ENCODE peak calls at places on chromosomes 1 and 21, in eight cellular contexts. N, Q, H, R, C, X, Z and O are unnamed samples.

GRCh38 chr1:115454835-115455511 is 116.9 kb upstream of the NGF start:
- DNase-seq in N (no peak), H (no peak), Q (no peak), C (no peak), X (no peak), R (no peak), Z (peak), O (no peak)

GRCh38 chr1:151106891-151107290 is 36.3 kb downstream of the GABPB2 start:
- DNase-seq in C (no peak), N (no peak), Z (no peak), X (peak), H (no peak), R (no peak), Q (no peak), O (no peak)

GRCh38 chr1:183986941-183987340 is 50.6 kb downstream of the COLGALT2 start:
- DNase-seq in X (no peak), Z (peak), C (no peak), Q (no peak), N (no peak), R (no peak), H (no peak), O (no peak)

GRCh38 chr21:33572350-33572749 is 16.1 kb downstream of the DONSON start:
- DNase-seq in Q (no peak), Z (no peak), C (no peak), R (no peak), N (no peak), H (no peak), X (no peak), O (no peak)

GRCh38 chr1:94866178-94866822 is 46.1 kb downstream of the SLC44A3 start:
- DNase-seq in X (no peak), N (no peak), H (no peak), Q (no peak), C (no peak), Z (peak), R (peak), O (no peak)

GRCh38 chr1:183653468-183653794 is 315 bp upstream of the APOBEC4 start:
- DNase-seq in H (no peak), Q (no peak), X (no peak), N (no peak), C (no peak), Z (no peak), R (no peak), O (no peak)

GRCh38 chr1:21217812-21218596 is 41.3 kb upstream of the EIF4G3 start:
- DNase-seq in X (peak), Q (peak), R (peak), C (peak), N (peak), Z (no peak), H (no peak), O (no peak)

GRCh38 chr1:33738536-33738935 is 125.3 kb upstream of the HMGB4 start:
- DNase-seq in H (no peak), Q (no peak), R (no peak), N (no peak), X (no peak), C (no peak), Z (no peak), O (no peak)

GRCh38 chr1:67060811-67061218 is 6.9 kb upstream of the SLC35D1 start:
- DNase-seq in C (no peak), N (no peak), Q (no peak), R (no peak), Z (peak), X (peak), H (peak), O (no peak)

GRCh38 chr1:179310721-179311120 is 17.1 kb downstream of the SOAT1 start:
- DNase-seq in C (no peak), Q (no peak), X (peak), Z (peak), H (no peak), R (no peak), N (no peak), O (no peak)

GRCh38 chr1:220889333-220889732 is 10.1 kb downstream of the HLX start:
- DNase-seq in H (no peak), N (no peak), Q (no peak), X (no peak), C (no peak), R (no peak), Z (no peak), O (no peak)

GRCh38 chr1:212938846-212939245 is 11.5 kb upstream of the VASH2 start:
- DNase-seq in Q (no peak), R (no peak), C (no peak), Z (no peak), H (no peak), X (no peak), N (no peak), O (no peak)

GRCh38 chr21:45981641-45982255 is at the start of gene COL6A1:
- DNase-seq in C (no peak), R (peak), N (peak), Z (peak), X (no peak), Q (peak), H (peak), O (peak)

GRCh38 chr1:90149101-90149500 is 154.2 kb downstream of the ZNF326 start:
- DNase-seq in R (peak), H (no peak), Z (no peak), Q (peak), N (no peak), X (no peak), C (no peak), O (no peak)
- TF ChIP-seq CTCF in R (peak), H (no peak), Z (no peak), Q (peak), N (peak), X (no peak), C (peak), O (no peak)

DNA sequence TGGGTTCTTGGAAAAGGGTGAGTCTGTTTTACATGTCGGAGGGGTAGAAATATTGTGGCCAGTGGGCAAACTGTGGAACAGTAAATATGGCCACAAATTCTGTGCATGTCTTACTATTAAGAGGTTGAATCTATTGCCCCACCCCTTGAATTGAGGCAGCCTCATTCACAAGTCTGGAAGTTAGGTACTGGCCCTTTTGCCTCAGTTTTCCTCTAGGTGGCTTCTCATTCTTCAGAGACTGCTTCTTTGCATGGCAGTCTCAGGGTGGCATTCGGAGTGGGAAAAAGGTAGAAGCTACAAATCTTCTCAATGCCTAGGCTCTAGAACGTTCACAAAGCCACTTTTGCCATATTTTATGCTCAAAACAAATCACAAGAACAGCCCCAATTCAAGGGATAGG is 57.2 kb downstream of the SLC9C2 start:
- DNase-seq in X (no peak), R (no peak), Q (no peak), C (no peak), H (no peak), Z (no peak), N (no peak), O (no peak)
- TF ChIP-seq CTCF in X (no peak), R (peak), Q (no peak), C (no peak), H (no peak), Z (no peak), N (no peak), O (no peak)

GRCh38 chr1:164624393-164624792 is 65.4 kb downstream of the PBX1 start:
- DNase-seq in Z (no peak), H (no peak), C (no peak), X (no peak), R (no peak), N (no peak), Q (no peak), O (no peak)

GRCh38 chr1:164623805-164624204 is 64.8 kb downstream of the PBX1 start:
- DNase-seq in R (no peak), Q (no peak), X (no peak), C (no peak), Z (no peak), N (no peak), H (no peak), O (no peak)

GRCh38 chr1:164628758-164629157 is 69.8 kb downstream of the PBX1 start:
- DNase-seq in R (no peak), Q (no peak), C (no peak), X (no peak), H (no peak), N (no peak), Z (no peak), O (no peak)

GRCh38 chr1:164622057-164622840 is 63.3 kb downstream of the PBX1 start:
- DNase-seq in H (no peak), Q (no peak), N (no peak), C (no peak), Z (peak), X (no peak), R (no peak), O (no peak)

DNA sequence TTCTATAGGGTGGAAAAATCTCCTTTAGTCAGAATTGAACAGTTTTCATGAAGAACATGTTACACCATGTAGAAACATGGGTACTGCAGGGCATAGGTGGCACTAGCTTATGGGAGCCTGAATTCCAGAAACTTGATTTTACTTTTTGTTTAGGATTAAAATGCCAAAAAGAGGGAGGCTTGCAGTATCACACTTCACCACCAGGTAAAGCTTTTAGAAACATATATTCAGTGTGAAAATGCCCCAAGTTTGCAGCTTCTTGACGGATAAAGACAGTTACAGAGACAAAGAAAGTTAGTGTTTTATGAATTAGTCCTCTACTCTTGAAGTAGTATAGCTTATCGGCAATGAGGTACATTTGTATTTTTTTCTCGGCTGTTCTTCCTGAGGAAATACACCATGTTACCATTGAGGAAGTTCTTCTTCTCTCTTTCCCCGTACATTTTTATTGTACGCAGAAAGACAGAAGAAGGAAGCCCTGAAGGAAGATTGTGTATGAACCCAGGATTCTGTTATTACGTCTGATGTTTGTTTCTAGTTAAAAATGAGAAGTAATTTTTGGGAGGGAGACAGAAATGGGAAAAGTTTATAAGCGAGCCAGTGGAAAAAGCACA is 66.1 kb downstream of the PBX1 start:
- DNase-seq in R (no peak), X (no peak), H (no peak), Q (no peak), Z (no peak), N (no peak), C (no peak), O (no peak)
- TF ChIP-seq CTCF in R (peak), X (peak), H (peak), Q (no peak), Z (peak), N (peak), C (no peak), O (peak)

GRCh38 chr1:176691251-176692228 is 228.6 kb downstream of the PAPPA2 start:
- DNase-seq in N (peak), H (no peak), Z (peak), C (peak), Q (peak), X (peak), R (peak), O (no peak)
- TF ChIP-seq CTCF in N (peak), H (peak), Z (peak), C (peak), Q (peak), X (peak), R (peak), O (peak)

DNA sequence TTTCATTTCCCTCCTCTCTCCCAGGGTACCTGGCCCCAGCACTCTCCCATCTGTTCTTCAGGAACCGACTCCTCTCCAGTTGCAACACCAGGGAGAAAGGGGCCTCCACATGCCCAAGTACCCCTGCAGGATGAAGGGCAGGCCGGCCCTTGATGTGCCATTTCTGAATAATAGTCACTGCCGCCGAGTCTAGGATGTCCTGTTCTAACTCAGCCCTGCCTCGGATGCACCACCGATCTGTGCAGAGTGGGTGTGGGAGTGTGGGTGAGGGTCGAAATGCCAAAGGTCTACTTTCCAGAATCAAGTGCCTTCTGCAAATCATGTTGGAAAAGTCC is 25.4 kb upstream of the SPSB1 start:
- DNase-seq in X (no peak), C (no peak), Q (no peak), R (no peak), H (no peak), N (no peak), Z (no peak), O (no peak)
- TF ChIP-seq CTCF in X (no peak), C (peak), Q (peak), R (no peak), H (no peak), N (no peak), Z (no peak), O (peak)

GRCh38 chr1:63775418-63776127 is 1.8 kb downstream of the ROR1 start:
- DNase-seq in C (no peak), X (peak), Q (no peak), Z (no peak), R (no peak), N (peak), H (no peak), O (no peak)

GRCh38 chr1:63779338-63779819 is 5.6 kb downstream of the ROR1 start:
- DNase-seq in Z (peak), X (no peak), C (no peak), H (no peak), R (no peak), N (no peak), Q (no peak), O (no peak)

GRCh38 chr1:63777965-63778880 is 4.4 kb downstream of the ROR1 start:
- DNase-seq in X (no peak), C (no peak), N (no peak), Z (no peak), H (no peak), Q (no peak), R (no peak), O (no peak)

GRCh38 chr1:63774617-63775417 is 1.0 kb downstream of the ROR1 start:
- DNase-seq in X (peak), C (peak), N (peak), R (peak), H (peak), Q (peak), Z (peak), O (no peak)

DNA sequence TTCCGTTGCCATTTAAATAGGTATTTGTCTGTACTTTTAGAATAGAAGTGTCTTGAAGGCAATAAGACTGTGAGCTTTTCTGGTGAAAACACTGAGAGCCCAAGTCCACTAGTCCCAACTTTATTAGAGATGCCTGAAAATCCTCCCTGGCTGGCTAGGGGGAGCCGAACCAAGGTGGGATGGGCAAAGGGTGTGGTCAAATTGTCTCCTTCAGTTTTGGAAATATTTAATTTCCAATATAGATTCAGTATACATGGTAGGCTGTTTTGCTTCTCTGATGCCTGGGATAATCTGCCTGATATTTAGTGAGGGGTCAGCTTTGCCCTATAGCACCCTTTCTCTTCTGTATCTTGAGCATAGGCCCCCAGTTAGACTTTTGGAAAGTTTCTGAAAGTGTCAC is 3.5 kb downstream of the ROR1 start:
- DNase-seq in C (no peak), Z (no peak), N (no peak), Q (no peak), H (no peak), R (no peak), X (no peak), O (no peak)
- TF ChIP-seq CTCF in C (no peak), Z (no peak), N (peak), Q (no peak), H (no peak), R (peak), X (no peak), O (no peak)